ENCODE peak calls at places on chromosomes 4 and X, in four cellular contexts. N is NCI-H748 treated with DMSO at 0.1 percent for 48 hours, H is cardiac muscle cell, W is EL. F is an unnamed sample.

GRCh38 chrX:8042304-8042703 is 115.1 kb upstream of the PNPLA4 start:
- DNase-seq in N (no peak), H (no peak), W (no peak), F (no peak)

GRCh38 chr4:17336524-17336941 is 175.4 kb downstream of the QDPR start:
- DNase-seq in N (no peak), W (no peak), H (no peak), F (no peak)

GRCh38 chr4:38128478-38129451 is 168.6 kb downstream of the PTTG2 start:
- DNase-seq in H (no peak), W (peak), N (peak), F (peak)

GRCh38 chr4:14125375-14126129 is 498.0 kb upstream of the BOD1L1 start:
- DNase-seq in W (no peak), N (no peak), H (no peak), F (no peak)

GRCh38 chrX:30799327-30799726 is 89.7 kb downstream of the TAB3 start:
- DNase-seq in W (no peak), N (no peak), H (no peak), F (no peak)

GRCh38 chrX:19017271-19017670 is 33.4 kb upstream of the PHKA2 start:
- DNase-seq in N (no peak), H (peak), W (peak), F (peak)

GRCh38 chr4:2927016-2927695 is 36.0 kb downstream of the NOP14 start:
- DNase-seq in W (no peak), H (no peak), N (no peak), F (no peak)

GRCh38 chr4:123260429-123261052 is 136.1 kb upstream of the SPRY1 start:
- DNase-seq in W (no peak), H (peak), N (no peak), F (no peak)

GRCh38 chrX:3699841-3700381 is 13.5 kb downstream of the PRKX start:
- DNase-seq in H (no peak), N (no peak), W (no peak), F (no peak)

GRCh38 chr4:680091-680490 is 5.7 kb downstream of the MYL5 start:
- DNase-seq in W (no peak), H (no peak), N (no peak), F (no peak)

GRCh38 chr4:51894246-51894645 is 51.3 kb downstream of the DCUN1D4 start:
- DNase-seq in H (no peak), N (no peak), W (peak), F (peak)

GRCh38 chr4:3248811-3249661 is at the start of gene MSANTD1:
- DNase-seq in H (no peak), N (no peak), W (no peak), F (peak)

GRCh38 chr4:114479595-114479994 is 119.0 kb upstream of the UGT8 start:
- DNase-seq in N (peak), H (no peak), W (no peak), F (no peak)